ENCODE peak calls at places on chromosomes 2 and 18, in four cellular contexts. H, S, J and P are unnamed samples.

GRCh38 chr2:146312899-146313298 is 1531.9 kb upstream of the ACVR2A start:
- DNase-seq in H (peak), S (no peak), J (no peak), P (no peak)

GRCh38 chr2:1698188-1698945 is 45.9 kb downstream of the PXDN start:
- DNase-seq in H (no peak), S (no peak), J (peak), P (peak)

GRCh38 chr2:217857624-217858506 is 144.9 kb downstream of the TNS1 start:
- DNase-seq in H (no peak), S (no peak), J (no peak), P (no peak)

GRCh38 chr2:240449764-240450531 is 14.5 kb downstream of the GPC1 start:
- DNase-seq in H (peak), S (no peak), J (no peak), P (no peak)

GRCh38 chr18:44967599-44967998 is 286.9 kb downstream of the SETBP1 start:
- DNase-seq in H (no peak), S (no peak), J (no peak), P (no peak)

GRCh38 chr18:42030586-42031182 is 75.7 kb downstream of the PIK3C3 start:
- DNase-seq in H (no peak), S (no peak), J (no peak), P (peak)

GRCh38 chr2:11056614-11057013 is 98.7 kb upstream of the SLC66A3 start:
- DNase-seq in H (peak), S (peak), J (no peak), P (peak)

GRCh38 chr2:96140941-96141623 is 2.8 kb upstream of the ASTL start:
- DNase-seq in H (no peak), S (no peak), J (no peak), P (no peak)

GRCh38 chr2:102055346-102055975 is 63.7 kb downstream of the IL1R2 start:
- DNase-seq in H (no peak), S (no peak), J (no peak), P (no peak)

GRCh38 chr2:150484461-150484931 is 3.0 kb downstream of the RND3 start:
- DNase-seq in H (no peak), S (no peak), J (no peak), P (no peak)

GRCh38 chr18:58402247-58402646 is 226.6 kb downstream of the ALPK2 start:
- DNase-seq in H (peak), S (peak), J (no peak), P (peak)

GRCh38 chr18:581106-581505 is 926 bp downstream of the CETN1 start:
- DNase-seq in H (no peak), S (no peak), J (no peak), P (no peak)

GRCh38 chr2:237062585-237062984 is 23.1 kb upstream of the COPS8 start:
- DNase-seq in H (no peak), S (no peak), J (no peak), P (no peak)

GRCh38 chr2:186771850-186772463 is 77.0 kb downstream of the ZSWIM2 start:
- DNase-seq in H (no peak), S (no peak), J (no peak), P (no peak)

GRCh38 chr18:52228158-52228557 is 111.8 kb upstream of the DCC start:
- DNase-seq in H (no peak), S (no peak), J (no peak), P (peak)

GRCh38 chr2:11530864-11531451 is 2.9 kb upstream of the GREB1 start:
- DNase-seq in H (no peak), S (no peak), J (no peak), P (no peak)

GRCh38 chr18:48027401-48027931 is 97.0 kb upstream of the SMAD2 start:
- DNase-seq in H (no peak), S (no peak), J (peak), P (no peak)

GRCh38 chr2:127175406-127175805 is 44.7 kb downstream of the CYP27C1 start:
- DNase-seq in H (no peak), S (no peak), J (peak), P (no peak)

GRCh38 chr2:107936427-107937359 is 49.6 kb upstream of the SLC5A7 start:
- DNase-seq in H (peak), S (no peak), J (no peak), P (no peak)

GRCh38 chr2:209208211-209208610 is 215.6 kb upstream of the MAP2 start:
- DNase-seq in H (no peak), S (no peak), J (no peak), P (no peak)